ENCODE peak calls at places on chromosomes 6 and 20, in five cellular contexts. X is heart left ventricle, V is keratinocyte, L is Peyer's patch, W is psoas muscle. I is an unnamed sample.

GRCh38 chr6:53717571-53717970 is 52.0 kb upstream of the KLHL31 start:
- DNase-seq in V (no peak), L (no peak), W (no peak), X (no peak), I (no peak)

GRCh38 chr6:125406771-125407170 is 105.0 kb upstream of the HDDC2 start:
- DNase-seq in V (no peak), W (no peak), X (no peak), L (no peak), I (no peak)

GRCh38 chr20:757509-757908 is 10.8 kb downstream of the SLC52A3 start:
- DNase-seq in X (no peak), W (no peak), L (no peak), V (no peak), I (peak)

GRCh38 chr6:150719099-150719767 is 119.5 kb downstream of the PLEKHG1 start:
- DNase-seq in V (no peak), W (no peak), L (no peak), X (no peak), I (no peak)

GRCh38 chr20:5195655-5196054 is 68.8 kb downstream of the CDS2 start:
- DNase-seq in V (no peak), W (no peak), L (no peak), X (no peak), I (no peak)

GRCh38 chr6:112396221-112396620 is 49.1 kb downstream of the RFPL4B start:
- DNase-seq in W (no peak), X (no peak), L (no peak), V (no peak), I (no peak)

GRCh38 chr6:85058806-85059205 is 294.4 kb upstream of the TBX18 start:
- DNase-seq in L (no peak), W (no peak), V (no peak), X (no peak), I (no peak)

GRCh38 chr6:111980979-111981378 is 72.9 kb upstream of the CCN6 start:
- DNase-seq in L (no peak), V (no peak), W (peak), X (peak), I (no peak)

GRCh38 chr6:100568255-100568654 is 103.5 kb upstream of the SIM1 start:
- DNase-seq in X (no peak), V (no peak), L (no peak), W (no peak), I (no peak)

GRCh38 chr6:170110201-170111140 is 180.4 kb downstream of the DLL1 start:
- DNase-seq in W (peak), X (no peak), L (peak), V (no peak), I (peak)

GRCh38 chr6:170107606-170108222 is 183.2 kb downstream of the DLL1 start:
- DNase-seq in X (no peak), L (peak), V (no peak), W (peak), I (peak)

GRCh38 chr6:170106906-170107525 is 183.9 kb downstream of the DLL1 start:
- DNase-seq in W (peak), L (peak), V (no peak), X (no peak), I (peak)

GRCh38 chr6:170108456-170108855 is 182.4 kb downstream of the DLL1 start:
- DNase-seq in L (no peak), V (no peak), W (peak), X (no peak), I (peak)

GRCh38 chr6:170108890-170109587 is 181.8 kb downstream of the DLL1 start:
- DNase-seq in L (peak), V (no peak), W (no peak), X (no peak), I (peak)
- H3K27ac ChIP-seq in L (no peak), V (no peak), W (no peak), X (no peak), I (no peak)

DNA sequence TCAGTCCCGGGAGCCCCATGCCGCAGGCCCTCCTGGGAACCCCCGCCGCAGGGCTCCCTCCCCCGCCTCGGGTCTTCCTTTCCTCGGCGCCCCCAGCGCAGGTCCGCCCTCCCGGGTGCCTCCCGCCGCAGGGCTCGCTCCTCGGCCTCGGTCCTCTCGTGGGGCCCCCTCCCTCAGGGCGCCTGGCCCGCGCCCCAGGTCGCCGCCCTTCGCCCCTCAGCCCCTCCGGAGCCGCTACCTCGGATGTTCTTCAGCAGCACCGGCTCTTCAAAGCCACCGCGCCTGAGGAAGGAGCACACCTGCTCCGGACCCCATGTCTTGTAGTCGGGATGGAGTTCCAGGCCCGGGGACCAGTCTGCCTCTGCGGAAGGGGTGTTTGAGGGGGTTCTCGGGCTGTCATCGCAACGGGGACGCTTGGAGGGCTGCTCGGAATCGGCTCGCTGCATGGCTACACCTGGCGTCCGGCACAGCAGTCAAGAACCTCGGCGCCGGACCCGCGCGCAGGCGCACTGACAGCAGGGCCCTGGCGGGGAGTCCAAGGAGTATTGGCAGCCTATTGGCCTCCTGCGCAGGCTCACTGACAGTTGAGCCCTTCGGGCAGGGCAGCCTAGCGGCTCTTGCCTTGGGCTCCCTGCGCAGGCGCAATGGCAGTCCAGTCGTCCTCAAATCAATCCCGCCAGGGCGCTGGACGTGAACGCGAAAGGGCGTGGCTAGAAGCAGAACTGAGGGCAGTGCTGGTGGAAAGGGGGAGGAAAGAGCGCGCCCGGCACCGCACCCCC is at the start of gene SAMHD1:
- DNase-seq in W (peak), L (peak), V (peak), X (peak), I (peak)
- TF ChIP-seq CTCF in W (no peak), L (peak), V (no peak), X (peak), I (peak)

GRCh38 chr20:54116550-54117235 is 46.3 kb upstream of the BCAS1 start:
- DNase-seq in W (no peak), X (no peak), L (no peak), V (no peak), I (no peak)
- H3K27ac ChIP-seq in W (no peak), X (no peak), L (no peak), V (no peak), I (no peak)

DNA sequence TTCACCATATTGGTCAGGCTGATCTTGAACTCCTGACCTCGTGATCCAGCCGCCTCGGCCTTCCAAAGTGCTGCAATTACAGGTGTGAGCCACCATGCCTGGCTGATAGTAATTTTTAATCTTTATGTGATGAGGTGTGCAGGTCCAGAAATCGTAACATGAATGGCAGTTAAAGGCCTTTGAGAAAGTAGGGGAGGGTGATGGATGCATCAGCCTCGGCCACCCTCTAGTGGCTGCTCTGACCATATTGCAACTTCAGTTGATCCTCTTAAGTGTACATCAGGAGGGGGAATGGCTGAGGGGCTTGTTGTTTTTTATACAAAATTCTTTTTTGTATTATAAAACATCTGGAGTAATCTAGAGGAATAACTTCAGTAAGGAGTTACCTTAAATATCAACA is 193.0 kb downstream of the ZFAND3 start:
- DNase-seq in L (no peak), W (no peak), V (no peak), X (no peak), I (no peak)
- TF ChIP-seq CTCF in L (peak), W (peak), V (peak), X (peak), I (peak)

GRCh38 chr6:159804504-159804903 is 4.4 kb downstream of the PNLDC1 start:
- DNase-seq in V (no peak), X (no peak), L (no peak), W (no peak), I (peak)
- H3K27ac ChIP-seq in V (no peak), X (no peak), L (no peak), W (no peak), I (no peak)

GRCh38 chr6:93073811-93074210 is 345.5 kb downstream of the EPHA7 start:
- DNase-seq in W (no peak), X (no peak), L (no peak), V (no peak), I (no peak)

GRCh38 chr6:93069856-93070255 is 349.5 kb downstream of the EPHA7 start:
- DNase-seq in W (no peak), X (no peak), L (no peak), V (no peak), I (no peak)
- TF ChIP-seq CTCF in W (no peak), X (no peak), L (no peak), V (no peak), I (no peak)

GRCh38 chr6:158476389-158476788 is 83.5 kb upstream of the TMEM181 start:
- DNase-seq in W (no peak), L (no peak), V (no peak), X (no peak), I (no peak)

GRCh38 chr6:158472453-158472852 is 87.4 kb upstream of the TMEM181 start:
- DNase-seq in W (no peak), L (no peak), X (no peak), V (no peak), I (no peak)

GRCh38 chr6:158474961-158475343 is 84.9 kb upstream of the TMEM181 start:
- DNase-seq in X (no peak), V (no peak), W (no peak), L (no peak), I (no peak)

GRCh38 chr6:158471339-158471738 is 88.6 kb upstream of the TMEM181 start:
- DNase-seq in X (no peak), V (no peak), L (no peak), W (no peak), I (no peak)

DNA sequence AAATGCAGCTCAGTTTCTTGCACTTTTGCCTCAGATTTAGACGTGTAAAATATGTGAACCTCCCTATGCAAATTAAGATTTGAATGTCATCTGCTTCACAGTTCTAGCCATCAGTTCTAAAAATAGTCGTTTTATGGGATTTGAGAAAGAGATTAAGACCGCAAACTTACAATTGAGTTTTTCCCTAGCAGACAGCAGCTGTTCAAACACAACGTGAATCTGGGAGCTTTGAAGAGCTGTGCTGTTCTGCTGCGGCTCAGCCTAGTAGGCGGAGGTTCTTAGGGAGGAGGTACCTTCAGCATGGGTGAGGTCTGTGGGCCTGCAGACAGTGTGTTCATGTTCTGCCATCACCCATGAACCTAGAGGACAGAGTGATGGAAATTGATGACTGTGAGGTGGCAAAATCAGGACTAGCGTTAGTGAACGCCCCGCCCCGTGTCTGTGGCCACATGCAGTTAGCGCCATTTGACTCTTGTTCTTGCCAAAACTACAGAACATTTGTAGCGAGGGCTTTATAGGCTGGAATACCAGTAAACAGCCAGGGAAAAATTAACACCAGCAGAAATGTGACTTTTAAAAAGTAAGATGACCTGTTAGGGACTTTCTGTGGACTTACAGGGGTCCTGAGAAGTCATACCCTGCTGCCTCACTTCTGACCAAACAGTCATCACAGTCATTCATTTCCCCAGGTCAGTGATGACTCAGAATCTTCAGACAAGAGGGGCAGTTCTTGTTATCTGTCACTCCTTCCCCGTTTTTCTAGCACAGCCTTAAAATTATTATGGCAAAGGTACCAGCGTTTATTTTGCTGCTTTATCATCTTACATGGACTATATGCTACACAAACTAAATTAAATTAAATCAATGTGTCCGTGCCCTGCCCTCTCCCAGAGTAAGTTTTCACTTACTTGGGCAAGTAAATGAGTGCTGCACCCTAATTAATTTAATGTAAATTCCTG is 84.3 kb upstream of the TMEM181 start:
- DNase-seq in W (no peak), X (no peak), L (no peak), V (no peak), I (no peak)
- H3K27ac ChIP-seq in W (no peak), X (no peak), L (no peak), V (no peak), I (no peak)